ENCODE peak calls at places on chromosomes 5 and 9, in four cellular contexts. R is keratinocyte, W is body of pancreas, O is astrocyte. Y is an unnamed sample.

GRCh38 chr9:122347348-122348287 is 23.2 kb upstream of the PTGS1 start:
- DNase-seq in R (no peak), O (no peak), W (no peak), Y (peak)

GRCh38 chr5:148849461-148849860 is 23.1 kb downstream of the ADRB2 start:
- DNase-seq in O (no peak), W (no peak), R (no peak), Y (no peak)

GRCh38 chr5:171979606-171980005 is 26.8 kb downstream of the FBXW11 start:
- DNase-seq in O (no peak), W (no peak), R (no peak), Y (no peak)

GRCh38 chr9:136996361-136997281 is at the start of gene CLIC3:
- DNase-seq in O (no peak), R (no peak), W (no peak), Y (no peak)

GRCh38 chr9:94906713-94907112 is 180.2 kb downstream of the AOPEP start:
- DNase-seq in W (no peak), O (no peak), R (no peak), Y (no peak)

GRCh38 chr5:53364098-53364497 is 116.3 kb upstream of the FST start:
- DNase-seq in R (no peak), W (no peak), O (no peak), Y (peak)

GRCh38 chr5:127909078-127909477 is 174.5 kb upstream of the SLC12A2 start:
- DNase-seq in O (peak), R (no peak), W (peak), Y (peak)

GRCh38 chr9:114518599-114519022 is 13.3 kb upstream of the WHRN start:
- DNase-seq in R (no peak), O (no peak), W (no peak), Y (no peak)

GRCh38 chr9:93577940-93578682 is 1.7 kb downstream of the PHF2 start:
- DNase-seq in W (no peak), O (no peak), R (no peak), Y (peak)

GRCh38 chr5:92899611-92900010 is 681.4 kb downstream of the NR2F1-AS1 start:
- DNase-seq in R (no peak), W (no peak), O (no peak), Y (no peak)

GRCh38 chr9:93115486-93115885 is 18.6 kb downstream of the NINJ1 start:
- DNase-seq in R (no peak), O (no peak), W (no peak), Y (no peak)

GRCh38 chr5:116492016-116492623 is 82.5 kb downstream of the SEMA6A start:
- DNase-seq in R (peak), O (peak), W (no peak), Y (peak)

GRCh38 chr9:37908698-37909186 is 4.8 kb upstream of the SLC25A51 start:
- DNase-seq in O (no peak), R (no peak), W (peak), Y (peak)

GRCh38 chr5:58891072-58891970 is 308.4 kb downstream of the RAB3C start:
- DNase-seq in W (peak), O (peak), R (peak), Y (peak)

GRCh38 chr5:111697881-111698757 is 58.9 kb downstream of the NREP start:
- DNase-seq in O (peak), R (no peak), W (no peak), Y (peak)

GRCh38 chr9:111622626-111623025 is 8.5 kb upstream of the DNAJC25 start:
- DNase-seq in O (peak), W (peak), R (no peak), Y (peak)

GRCh38 chr5:72379936-72380335 is 59.8 kb downstream of the PTCD2 start:
- DNase-seq in O (no peak), W (no peak), R (no peak), Y (peak)

GRCh38 chr9:105737205-105737604 is 42.9 kb downstream of the TMEM38B start:
- DNase-seq in W (no peak), O (no peak), R (no peak), Y (no peak)

GRCh38 chr5:133610489-133611356 is 1.6 kb downstream of the FSTL4 start:
- DNase-seq in W (peak), O (peak), R (no peak), Y (peak)

DNA sequence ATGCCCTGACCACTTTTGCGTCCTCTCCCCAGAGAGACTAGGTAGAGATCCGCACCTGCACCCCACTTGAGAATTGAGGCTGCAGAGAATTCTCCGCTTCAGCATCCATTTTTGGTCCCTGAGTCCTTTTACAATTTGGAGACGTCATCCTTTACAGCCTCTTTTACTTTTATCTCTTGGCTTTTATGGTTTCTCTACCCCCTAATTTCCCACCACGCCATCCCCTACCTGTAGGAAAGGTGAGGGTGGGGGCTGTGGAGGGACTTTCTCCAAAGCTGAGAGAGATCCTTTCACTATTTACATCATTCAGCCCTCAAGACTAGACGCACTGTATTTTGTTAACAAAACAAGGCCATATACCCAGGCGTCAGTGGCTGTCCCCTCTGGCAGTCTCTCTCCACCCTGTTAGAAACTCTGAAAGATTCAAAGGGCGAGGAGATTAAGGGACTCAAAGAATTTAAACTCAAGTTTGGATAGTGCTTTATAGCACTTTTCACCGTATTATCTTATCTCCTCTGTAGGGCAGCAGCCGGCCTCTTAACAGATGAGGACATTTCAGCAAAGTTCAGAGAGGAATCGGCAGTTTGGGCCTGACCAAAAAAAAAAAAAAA is 1.7 kb downstream of the MSX2 start:
- DNase-seq in R (no peak), O (no peak), W (no peak), Y (no peak)
- H3K4me3 ChIP-seq in R (no peak), O (no peak), W (no peak), Y (no peak)

GRCh38 chr9:76744336-76744735 is 19.9 kb upstream of the PCA3 start:
- DNase-seq in R (no peak), W (no peak), O (no peak), Y (no peak)
- TF ChIP-seq CTCF in R (no peak), W (no peak), O (no peak), Y (no peak)

GRCh38 chr9:133715295-133715865 is 22.8 kb downstream of the SARDH start:
- DNase-seq in O (peak), R (no peak), W (no peak), Y (peak)

GRCh38 chr9:133716564-133717112 is 21.5 kb downstream of the SARDH start:
- DNase-seq in O (no peak), R (no peak), W (no peak), Y (peak)

GRCh38 chr9:133714606-133715294 is 23.4 kb downstream of the SARDH start:
- DNase-seq in W (no peak), R (no peak), O (peak), Y (peak)

GRCh38 chr9:133717113-133718031 is 20.8 kb downstream of the SARDH start:
- DNase-seq in W (no peak), O (no peak), R (no peak), Y (no peak)

DNA sequence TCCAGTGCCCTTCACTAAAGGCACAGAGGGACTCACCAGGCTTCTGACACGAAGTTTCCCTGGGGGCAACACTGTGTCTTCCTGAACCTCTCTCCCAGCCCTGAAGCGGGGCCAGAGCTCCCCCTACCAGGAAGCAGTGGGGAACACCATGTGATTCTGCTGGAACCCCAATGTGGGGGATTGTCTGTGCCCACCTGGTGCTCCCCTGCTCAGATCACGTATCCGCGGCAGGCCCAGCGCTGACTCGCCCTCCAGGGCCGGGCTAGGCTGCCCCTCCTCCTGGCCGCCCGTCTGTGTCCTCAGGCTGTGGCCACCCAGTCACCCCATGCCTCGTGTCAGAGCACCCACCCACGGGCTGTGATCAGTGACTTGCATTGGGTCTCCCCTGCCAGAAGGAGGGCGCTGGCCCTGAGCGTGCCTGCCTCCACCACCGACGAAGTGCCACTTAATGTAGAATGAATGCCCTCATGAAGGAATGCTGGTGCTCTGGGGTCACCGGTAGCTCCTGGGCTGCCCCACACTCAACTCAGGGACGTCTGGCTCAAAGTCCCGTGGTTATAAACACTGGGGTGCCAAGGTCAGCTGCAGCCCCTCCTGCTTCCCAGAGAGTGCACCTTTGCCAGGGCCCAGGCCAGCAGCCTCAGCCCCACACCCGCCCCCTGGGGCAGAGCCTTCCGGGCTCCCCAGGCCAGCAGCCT is 22.1 kb downstream of the SARDH start:
- DNase-seq in R (no peak), O (peak), W (no peak), Y (peak)
- H3K4me3 ChIP-seq in R (no peak), O (no peak), W (no peak), Y (peak)

GRCh38 chr5:142063376-142063775 is 45.2 kb upstream of the NDFIP1 start:
- DNase-seq in O (no peak), W (no peak), R (no peak), Y (no peak)

GRCh38 chr5:142063878-142064331 is 44.7 kb upstream of the NDFIP1 start:
- DNase-seq in O (peak), R (no peak), W (peak), Y (peak)

GRCh38 chr5:142056831-142057696 is 44.2 kb upstream of the GNPDA1 start:
- DNase-seq in O (no peak), R (no peak), W (no peak), Y (no peak)

GRCh38 chr5:142057697-142058056 is 44.9 kb upstream of the GNPDA1 start:
- DNase-seq in R (peak), W (no peak), O (no peak), Y (no peak)

GRCh38 chr5:142059304-142059940 is 46.6 kb upstream of the GNPDA1 start:
- DNase-seq in O (no peak), W (peak), R (no peak), Y (peak)
- TF ChIP-seq CTCF in O (no peak), W (peak), R (no peak), Y (no peak)

GRCh38 chr5:135490245-135491037 is 38.3 kb upstream of the TIFAB start:
- DNase-seq in W (no peak), R (no peak), O (no peak), Y (peak)

GRCh38 chr5:135488727-135489465 is 36.7 kb upstream of the TIFAB start:
- DNase-seq in R (no peak), W (no peak), O (peak), Y (peak)

GRCh38 chr5:135487839-135488514 is 35.8 kb upstream of the TIFAB start:
- DNase-seq in R (no peak), O (no peak), W (no peak), Y (no peak)

GRCh38 chr5:135491038-135491551 is 38.9 kb upstream of the TIFAB start:
- DNase-seq in W (no peak), O (no peak), R (no peak), Y (no peak)

DNA sequence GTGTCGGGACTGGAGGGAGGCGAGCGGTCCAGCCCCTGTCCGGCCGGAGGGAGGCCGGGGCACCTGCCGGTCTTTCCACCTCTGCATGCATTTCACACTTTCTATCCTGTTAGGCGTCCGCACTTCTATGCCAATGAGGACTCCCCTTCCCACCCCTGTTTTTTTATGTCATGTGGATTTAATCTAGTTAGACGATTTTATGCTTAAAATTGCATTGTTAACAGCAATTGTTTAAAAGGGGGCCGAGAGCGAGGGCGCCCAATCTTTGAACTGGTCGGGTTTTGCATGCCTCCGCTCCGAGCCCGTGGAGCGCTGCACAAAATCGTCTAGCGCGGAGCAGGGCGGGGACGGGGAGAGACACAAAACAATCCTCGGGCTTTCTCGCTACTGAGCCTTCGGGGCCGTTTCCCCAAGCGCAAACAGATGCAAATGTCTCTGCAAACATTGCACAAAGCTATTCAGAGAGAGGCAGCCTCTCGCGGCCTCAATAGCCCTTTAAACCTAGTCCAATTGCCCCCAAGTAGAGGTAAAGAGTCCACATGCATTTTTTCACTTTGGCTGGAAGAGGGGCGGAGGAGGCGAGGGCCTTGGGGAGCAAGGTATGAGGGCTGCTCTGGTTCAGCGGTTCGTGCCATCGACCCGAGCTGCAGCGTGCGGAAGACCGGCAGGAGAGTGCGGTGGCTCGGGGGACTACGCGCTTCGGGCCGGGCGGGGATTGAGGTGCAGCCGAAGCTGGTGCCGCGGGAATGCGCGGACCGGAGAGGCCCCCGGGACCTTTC is 37.5 kb upstream of the TIFAB start:
- DNase-seq in O (no peak), W (no peak), R (no peak), Y (no peak)
- H3K4me3 ChIP-seq in O (peak), W (no peak), R (peak), Y (no peak)

Y was measured in cardiac fibroblast.